ENCODE peak calls at places on chromosomes 13 and 19, in eight cellular contexts. I is left cardiac atrium; W is NCI-H524 treated with DMSO at 0.1 percent for 48 hours; P is fibroblast of pulmonary artery; S is NCI-H2081; E is stimulated activated CD4-positive, alpha-beta T cell treated with anti-CD3 and anti-CD28 coated beads, Interleukin-2, amount 100 ng/mL, for 48 hours; J is substantia nigra; Y is type B pancreatic cell. X is an unnamed sample.

GRCh38 chr13:40666058-40666904 is at the start of gene FOXO1:
- DNase-seq in I (peak; percentile 91), W (no peak), P (peak; percentile 87), S (peak; percentile 73), E (peak; percentile 84), J (peak; percentile 72), Y (peak; percentile 91), X (peak; percentile 49)

GRCh38 chr13:79674765-79675515 is 194.0 kb downstream of the NDFIP2 start:
- DNase-seq in I (no peak), W (no peak), P (no peak), S (no peak), E (no peak), J (no peak), Y (no peak), X (no peak)

GRCh38 chr13:65154661-65155447 is 2075.3 kb downstream of the PCDH9 start:
- DNase-seq in I (no peak), W (no peak), P (no peak), S (no peak), E (no peak), J (no peak), Y (no peak), X (no peak)

GRCh38 chr13:44334751-44335150 is 38.9 kb upstream of the SERP2 start:
- DNase-seq in I (no peak), W (no peak), P (no peak), S (no peak), E (no peak), J (no peak), Y (no peak), X (no peak)

GRCh38 chr13:41854758-41855157 is 106.2 kb downstream of the VWA8 start:
- DNase-seq in I (no peak), W (no peak), P (peak; percentile 17), S (no peak), E (no peak), J (no peak), Y (no peak), X (no peak)

GRCh38 chr19:27754700-27755099 is 1458.3 kb downstream of the UQCRFS1 start:
- DNase-seq in I (no peak), W (no peak), P (no peak), S (no peak), E (no peak), J (no peak), Y (no peak), X (no peak)

GRCh38 chr13:60689076-60689475 is 292.1 kb downstream of the TDRD3 start:
- DNase-seq in I (no peak), W (no peak), P (no peak), S (no peak), E (no peak), J (no peak), Y (no peak), X (no peak)

GRCh38 chr19:17549088-17549740 is 6.2 kb upstream of the COLGALT1 start:
- DNase-seq in I (no peak), W (no peak), P (no peak), S (no peak), E (no peak), J (no peak), Y (no peak), X (no peak)

GRCh38 chr13:88051746-88052482 is 380.7 kb downstream of the SLITRK5 start:
- DNase-seq in I (no peak), W (no peak), P (no peak), S (no peak), E (no peak), J (no peak), Y (no peak), X (no peak)

GRCh38 chr13:54928071-54928470 is 1899.5 kb downstream of the OLFM4 start:
- DNase-seq in I (no peak), W (no peak), P (no peak), S (no peak), E (no peak), J (no peak), Y (no peak), X (no peak)

GRCh38 chr19:40598121-40598917 is 2.9 kb upstream of the LTBP4 start:
- DNase-seq in I (peak; percentile 87), W (peak; percentile 81), P (peak; percentile 88), S (peak; percentile 71), E (peak; percentile 95), J (peak; percentile 74), Y (peak; percentile 95), X (peak; percentile 91)

GRCh38 chr13:79108914-79109643 is 297.0 kb downstream of the RBM26 start:
- DNase-seq in I (no peak), W (peak; percentile 57), P (no peak), S (peak; percentile 89), E (no peak), J (no peak), Y (no peak), X (peak; percentile 88)

GRCh38 chr13:114099918-114100445 is 32.4 kb downstream of the RASA3 start:
- DNase-seq in I (peak; percentile 27), W (no peak), P (peak; percentile 37), S (no peak), E (no peak), J (no peak), Y (no peak), X (no peak)

GRCh38 chr13:111267205-111267604 is 53.2 kb upstream of the TEX29 start:
- DNase-seq in I (no peak), W (no peak), P (no peak), S (no peak), E (no peak), J (no peak), Y (no peak), X (no peak)

GRCh38 chr19:6068711-6069110 is 41.6 kb downstream of the RFX2 start:
- DNase-seq in I (peak; percentile 47), W (no peak), P (no peak), S (no peak), E (no peak), J (no peak), Y (no peak), X (no peak)

GRCh38 chr13:31264146-31264545 is 64.4 kb downstream of the B3GLCT start:
- DNase-seq in I (no peak), W (no peak), P (peak; percentile 25), S (no peak), E (no peak), J (no peak), Y (no peak), X (no peak)

GRCh38 chr13:35283856-35284255 is 192.6 kb downstream of the MAB21L1 start:
- DNase-seq in I (no peak), W (no peak), P (peak; percentile 29), S (peak; percentile 70), E (no peak), J (no peak), Y (no peak), X (peak; percentile 69)

GRCh38 chr19:48596679-48597465 is 9.7 kb upstream of the SPACA4 start:
- DNase-seq in I (no peak), W (no peak), P (no peak), S (no peak), E (no peak), J (no peak), Y (no peak), X (no peak)